ENCODE peak calls at places on chromosomes 5 and 9, in six cellular contexts. K, O, X, Y, A and Z are unnamed samples.

GRCh38 chr9:2758162-2758950 is 41.0 kb downstream of the KCNV2 start:
- DNase-seq in K (no peak), Y (no peak), X (no peak), O (no peak), A (no peak), Z (no peak)

GRCh38 chr5:141753971-141754713 is 72.1 kb upstream of the ARAP3 start:
- DNase-seq in X (peak; percentile 8), A (peak; percentile 41), Y (no peak), K (peak; percentile 62), O (peak; percentile 41), Z (no peak)

GRCh38 chr5:14109771-14110170 is 33.4 kb upstream of the TRIO start:
- DNase-seq in A (no peak), K (no peak), X (no peak), O (no peak), Y (no peak), Z (no peak)

GRCh38 chr5:140073296-140073695 is 30.2 kb upstream of the NRG2 start:
- DNase-seq in A (no peak), X (no peak), Y (no peak), K (no peak), O (no peak), Z (no peak)

GRCh38 chr5:165805756-165806155 is 2300.3 kb downstream of the MAT2B start:
- DNase-seq in A (no peak), K (no peak), O (no peak), Y (no peak), X (no peak), Z (no peak)

GRCh38 chr9:93613791-93614190 is 37.4 kb downstream of the PHF2 start:
- DNase-seq in K (no peak), A (no peak), Y (no peak), X (no peak), O (no peak), Z (no peak)

GRCh38 chr9:99140685-99141314 is 35.9 kb downstream of the TGFBR1 start:
- DNase-seq in K (peak; percentile 69), Y (peak; percentile 78), A (peak; percentile 30), X (peak; percentile 21), O (peak; percentile 44), Z (peak; percentile 29)

GRCh38 chr9:98906273-98907040 is 37.2 kb upstream of the COL15A1 start:
- DNase-seq in X (no peak), K (peak; percentile 82), A (no peak), O (no peak), Y (no peak), Z (no peak)

GRCh38 chr9:6142816-6143454 is 72.7 kb upstream of the IL33 start:
- DNase-seq in A (no peak), O (no peak), X (no peak), Y (no peak), K (no peak), Z (no peak)

GRCh38 chr9:18317896-18318295 is 156.1 kb upstream of the ADAMTSL1 start:
- DNase-seq in O (no peak), A (no peak), Y (no peak), X (no peak), K (no peak), Z (no peak)

GRCh38 chr5:162209005-162209605 is 141.5 kb downstream of the GABRG2 start:
- DNase-seq in X (peak; percentile 24), Y (no peak), O (no peak), A (peak; percentile 45), K (peak; percentile 83), Z (peak; percentile 47)

GRCh38 chr9:109880276-109881169 is 100.5 kb downstream of the PALM2AKAP2 start:
- DNase-seq in O (peak; percentile 66), A (no peak), X (peak; percentile 67), Y (no peak), K (no peak), Z (no peak)

GRCh38 chr9:133003671-133004090 is 25.2 kb downstream of the GFI1B start:
- DNase-seq in K (no peak), X (no peak), O (no peak), A (no peak), Y (no peak), Z (no peak)

GRCh38 chr5:173330151-173330855 is 2.1 kb upstream of the STC2 start:
- DNase-seq in Y (no peak), O (no peak), X (no peak), A (no peak), K (no peak), Z (no peak)

GRCh38 chr5:20958641-20959040 is 970.6 kb upstream of the CDH18 start:
- DNase-seq in K (no peak), O (no peak), X (no peak), Y (no peak), A (no peak), Z (no peak)

GRCh38 chr5:174505621-174506020 is 218.8 kb upstream of the MSX2 start:
- DNase-seq in O (no peak), A (no peak), X (no peak), K (no peak), Y (no peak), Z (no peak)

GRCh38 chr5:176533390-176533789 is 3.8 kb downstream of the RNF44 start:
- DNase-seq in Y (no peak), O (no peak), A (no peak), K (no peak), X (no peak), Z (no peak)

GRCh38 chr5:149799119-149799623 is 69.1 kb downstream of the PPARGC1B start:
- DNase-seq in Y (peak; percentile 95), X (no peak), A (no peak), K (peak; percentile 97), O (peak; percentile 94), Z (peak; percentile 74)

GRCh38 chr5:177539411-177539810 is 15.0 kb downstream of the FAM193B start:
- DNase-seq in X (no peak), Y (no peak), A (no peak), O (no peak), K (no peak), Z (no peak)

GRCh38 chr9:77892171-77892570 is 139.4 kb downstream of the GNAQ start:
- DNase-seq in K (no peak), A (no peak), X (no peak), Y (no peak), O (no peak), Z (no peak)

GRCh38 chr5:143094087-143094511 is 309.4 kb downstream of the NR3C1 start:
- DNase-seq in K (no peak), O (no peak), A (peak; percentile 7), X (no peak), Y (no peak), Z (no peak)

GRCh38 chr5:177116631-177117373 is 16.8 kb upstream of the NSD1 start:
- DNase-seq in X (no peak), Y (peak; percentile 96), O (no peak), K (peak; percentile 95), A (peak; percentile 90), Z (peak; percentile 80)

GRCh38 chr5:174078416-174078815 is 32.9 kb downstream of the NSG2 start:
- DNase-seq in A (no peak), X (no peak), K (no peak), O (no peak), Y (no peak), Z (no peak)

GRCh38 chr5:154194348-154195329 is 4.1 kb downstream of the GALNT10 start:
- DNase-seq in X (no peak), K (no peak), O (no peak), A (peak; percentile 64), Y (no peak), Z (no peak)

GRCh38 chr5:14707811-14708210 is 43.3 kb downstream of the OTULIN start:
- DNase-seq in K (no peak), O (no peak), A (no peak), Y (no peak), X (no peak), Z (no peak)

GRCh38 chr5:53422539-53422938 is 57.9 kb upstream of the FST start:
- DNase-seq in X (no peak), A (no peak), K (no peak), Y (no peak), O (no peak), Z (no peak)
- TF ChIP-seq POLR2A in X (no peak), A (no peak), K (no peak), Y (no peak), O (no peak), Z (no peak)

GRCh38 chr5:112594060-112594850 is 143.4 kb upstream of the APC start:
- DNase-seq in A (no peak), K (no peak), O (no peak), X (no peak), Y (no peak), Z (no peak)
- H3K4me3 ChIP-seq in A (no peak overlapping the region), K (no peak overlapping the region), O (no peak overlapping the region), X (no peak overlapping the region), Y (no peak overlapping the region), Z (no peak overlapping the region)

GRCh38 chr5:74031536-74031935 is 405.5 kb downstream of the ARHGEF28 start:
- DNase-seq in X (no peak), K (no peak), A (no peak), O (no peak), Y (no peak), Z (no peak)
- H3K4me1 ChIP-seq in X (peaks cover 27% of the 10 kb centered on the region), K (no peaks in the 10 kb centered on the region), A (no peaks in the 10 kb centered on the region), O (peaks cover 14% of the 10 kb centered on the region), Y (peaks cover 16% of the 10 kb centered on the region), Z (peaks cover 4% of the 10 kb centered on the region)

GRCh38 chr5:911601-912000 is 18.9 kb downstream of the TRIP13 start:
- DNase-seq in O (no peak), X (peak; percentile 55), K (peak; percentile 43), A (no peak), Y (no peak), Z (no peak)

GRCh38 chr5:914612-915011 is 21.9 kb downstream of the TRIP13 start:
- DNase-seq in X (no peak), O (no peak), Y (no peak), K (peak; percentile 23), A (no peak), Z (no peak)

GRCh38 chr5:914174-914573 is 21.5 kb downstream of the TRIP13 start:
- DNase-seq in Y (no peak), X (no peak), K (peak; percentile 39), O (no peak), A (no peak), Z (no peak)

GRCh38 chr5:910769-911160 is 18.1 kb downstream of the TRIP13 start:
- DNase-seq in A (no peak), Y (no peak), X (no peak), O (no peak), K (peak; percentile 29), Z (no peak)

DNA sequence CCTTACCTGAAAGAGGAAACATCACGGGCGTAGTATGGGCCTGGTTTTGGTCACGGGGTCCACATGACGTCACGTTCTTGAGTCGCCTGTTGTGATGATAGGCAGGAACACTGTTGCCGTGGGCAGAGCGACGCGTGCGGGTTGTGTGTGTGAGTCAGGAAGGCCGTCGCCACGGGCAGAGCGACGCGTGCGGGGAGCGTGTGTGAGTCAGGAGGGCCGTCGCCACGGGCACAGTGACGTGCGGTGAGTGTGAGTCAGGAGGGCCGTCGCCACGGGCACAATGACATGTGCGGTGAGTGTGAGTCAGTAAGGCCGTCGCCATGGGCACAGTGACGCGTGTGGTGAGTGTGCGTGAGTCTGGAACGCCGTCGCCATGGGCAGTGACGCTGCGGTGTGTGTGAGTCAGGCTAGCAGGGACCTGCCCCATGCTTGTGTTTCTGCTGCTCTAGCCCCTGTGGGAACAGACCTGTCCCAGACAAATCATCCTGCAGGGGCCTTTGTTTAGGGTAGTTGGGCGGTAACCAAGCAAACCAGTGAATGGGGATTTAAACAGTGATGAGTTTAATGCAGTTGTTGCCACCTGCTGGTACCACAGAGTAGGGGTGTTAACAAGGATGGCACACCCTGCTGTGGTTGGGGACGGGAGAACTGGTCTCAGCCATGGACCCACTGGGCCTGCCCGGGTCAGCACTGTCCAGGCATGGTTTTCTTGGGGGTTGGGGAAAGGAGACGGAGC is 19.8 kb downstream of the TRIP13 start:
- DNase-seq in A (no peak), X (peak; percentile 98), O (peak; percentile 96), Y (no peak), K (peak; percentile 81), Z (no peak)
- TF ChIP-seq POLR2A in A (no peak), X (no peak), O (no peak), Y (no peak), K (no peak), Z (no peak)

GRCh38 chr5:77316871-77317661 is 106.6 kb downstream of the PDE8B start:
- DNase-seq in Y (no peak), O (no peak), K (no peak), X (no peak), A (no peak), Z (no peak)
- H3K4me3 ChIP-seq in Y (no peak overlapping the region), O (no peak overlapping the region), K (no peak overlapping the region), X (no peak overlapping the region), A (no peak overlapping the region), Z (no peak overlapping the region)